ENCODE peak calls at places on chromosomes 16 and 17, in six cellular contexts. P is H1; G is upper lobe of left lung; Q is neural progenitor cell; D is aorta; L is effector memory CD4-positive, alpha-beta T cell. R is an unnamed sample. For H3K9me3, the result is how much of the 10 kb centered on the place peaks cover.

GRCh38 chr17:48728232-48729231 is at the start of gene HOXB13:
- DNase-seq in P (no peak), Q (peak), G (no peak), L (peak), D (no peak), R (no peak)

GRCh38 chr17:41403409-41404023 is 6.1 kb upstream of the KRT31 start:
- DNase-seq in D (no peak), L (no peak), Q (no peak), P (no peak), G (no peak), R (no peak)

GRCh38 chr16:66640724-66641314 is 36.3 kb downstream of the CMTM3 start:
- DNase-seq in Q (no peak), D (no peak), P (no peak), L (no peak), G (no peak), R (no peak)

GRCh38 chr17:16150251-16150859 is 65.0 kb downstream of the NCOR1 start:
- DNase-seq in G (no peak), D (no peak), P (no peak), L (no peak), Q (no peak), R (no peak)

GRCh38 chr16:84220851-84221250 is 19.0 kb downstream of the KCNG4 start:
- DNase-seq in P (no peak), L (no peak), D (no peak), Q (no peak), G (no peak), R (no peak)

GRCh38 chr16:22736791-22737190 is 77.2 kb upstream of the HS3ST2 start:
- DNase-seq in D (no peak), P (no peak), Q (no peak), G (no peak), L (no peak), R (no peak)

GRCh38 chr17:63622571-63623390 is 564 bp downstream of the MAP3K3 start:
- DNase-seq in G (peak), Q (peak), L (peak), D (peak), P (peak), R (peak)

GRCh38 chr16:13436641-13437423 is 483.1 kb upstream of the ERCC4 start:
- DNase-seq in Q (no peak), L (no peak), P (no peak), G (no peak), D (no peak), R (no peak)

GRCh38 chr17:42618442-42619150 is 9.1 kb downstream of the TUBG1 start:
- DNase-seq in P (peak), Q (peak), D (no peak), G (peak), L (no peak), R (no peak)

GRCh38 chr17:50501054-50501453 is 7.2 kb upstream of the MYCBPAP start:
- DNase-seq in G (no peak), Q (no peak), L (no peak), P (no peak), D (peak), R (no peak)

GRCh38 chr17:3956983-3957382 is 7.3 kb downstream of the ATP2A3 start:
- DNase-seq in G (no peak), D (no peak), Q (no peak), L (no peak), P (no peak), R (no peak)

GRCh38 chr16:89013111-89013510 is 36.1 kb upstream of the CBFA2T3 start:
- DNase-seq in Q (no peak), G (no peak), L (no peak), D (peak), P (no peak), R (no peak)

GRCh38 chr17:49638818-49639217 is 39.1 kb downstream of the SPOP start:
- DNase-seq in Q (no peak), D (no peak), P (no peak), G (no peak), L (no peak), R (no peak)

GRCh38 chr17:20234266-20234665 is 225.1 kb downstream of the SPECC1 start:
- DNase-seq in G (no peak), L (peak), P (no peak), Q (no peak), D (no peak), R (no peak)

GRCh38 chr17:57542518-57542917 is 202.6 kb downstream of the CCDC182 start:
- DNase-seq in P (no peak), G (no peak), D (no peak), Q (no peak), L (no peak), R (no peak)

GRCh38 chr17:30956764-30957374 is 14.0 kb upstream of the RNF135 start:
- DNase-seq in Q (peak), P (no peak), L (no peak), G (no peak), D (no peak), R (no peak)

GRCh38 chr17:42774066-42774750 is 959 bp downstream of the VPS25 start:
- DNase-seq in G (no peak), D (no peak), Q (no peak), L (no peak), P (no peak), R (no peak)

GRCh38 chr17:40903129-40903847 is 18.2 kb upstream of the KRT20 start:
- DNase-seq in G (no peak), Q (no peak), L (no peak), P (no peak), D (no peak), R (no peak)

GRCh38 chr17:65559802-65560627 is 1.4 kb downstream of the AXIN2 start:
- DNase-seq in P (peak), G (peak), L (no peak), D (peak), Q (peak), R (peak)

GRCh38 chr17:56171186-56171959 is 18.1 kb downstream of the ANKFN1 start:
- DNase-seq in L (no peak), Q (no peak), G (no peak), D (no peak), P (no peak), R (no peak)

GRCh38 chr17:29618272-29619065 is 4.2 kb downstream of the CORO6 start:
- DNase-seq in Q (no peak), L (no peak), P (no peak), G (no peak), D (no peak), R (no peak)

GRCh38 chr16:17368511-17368910 is 102.2 kb downstream of the XYLT1 start:
- DNase-seq in G (no peak), Q (no peak), L (no peak), P (no peak), D (no peak), R (no peak)

GRCh38 chr17:12085076-12085949 is 64.6 kb downstream of the MAP2K4 start:
- DNase-seq in L (no peak), Q (no peak), D (no peak), P (no peak), G (no peak), R (no peak)

GRCh38 chr17:62756198-62756597 is 51.9 kb downstream of the MARCHF10 start:
- DNase-seq in G (no peak), L (no peak), Q (no peak), D (no peak), P (no peak), R (no peak)

GRCh38 chr17:28864991-28865849 is 10.4 kb downstream of the ERAL1 start:
- DNase-seq in Q (no peak), L (no peak), P (no peak), G (peak), D (no peak), R (no peak)

GRCh38 chr16:53022374-53022773 is 30.3 kb downstream of the CHD9NB start:
- DNase-seq in L (no peak), Q (peak), G (peak), D (no peak), P (peak), R (no peak)

GRCh38 chr16:80670170-80670865 is 129.5 kb downstream of the DYNLRB2 start:
- DNase-seq in L (no peak), G (no peak), D (no peak), P (no peak), Q (no peak), R (no peak)

GRCh38 chr17:57750109-57750845 is 5.2 kb upstream of the CCDC182 start:
- DNase-seq in D (no peak), G (no peak), P (no peak), Q (no peak), L (no peak), R (no peak)

GRCh38 chr16:26658486-26658885 is 408.2 kb upstream of the C16orf82 start:
- DNase-seq in Q (no peak), D (no peak), P (no peak), G (no peak), L (no peak), R (no peak)

GRCh38 chr17:63082273-63082861 is 116.3 kb downstream of the TANC2 start:
- DNase-seq in P (no peak), G (no peak), D (no peak), Q (no peak), L (no peak), R (no peak)

GRCh38 chr16:69395859-69396186 is 10.0 kb upstream of the TERF2 start:
- DNase-seq in G (no peak), P (no peak), D (no peak), Q (no peak), L (no peak), R (no peak)

GRCh38 chr17:34760931-34761500 is 181.6 kb downstream of the TMEM132E start:
- DNase-seq in D (no peak), P (no peak), L (no peak), Q (no peak), G (no peak), R (no peak)

GRCh38 chr16:8537691-8538342 is 52.5 kb downstream of the TMEM114 start:
- DNase-seq in D (no peak), Q (no peak), G (no peak), L (no peak), P (no peak), R (no peak)

GRCh38 chr17:10984163-10984562 is 146.3 kb upstream of the PIRT start:
- DNase-seq in L (no peak), P (no peak), D (no peak), Q (no peak), G (no peak), R (no peak)

GRCh38 chr17:45131294-45131615 is 1.1 kb downstream of the PLCD3 start:
- DNase-seq in G (no peak), D (no peak), Q (no peak), L (no peak), P (no peak), R (no peak)

DNA sequence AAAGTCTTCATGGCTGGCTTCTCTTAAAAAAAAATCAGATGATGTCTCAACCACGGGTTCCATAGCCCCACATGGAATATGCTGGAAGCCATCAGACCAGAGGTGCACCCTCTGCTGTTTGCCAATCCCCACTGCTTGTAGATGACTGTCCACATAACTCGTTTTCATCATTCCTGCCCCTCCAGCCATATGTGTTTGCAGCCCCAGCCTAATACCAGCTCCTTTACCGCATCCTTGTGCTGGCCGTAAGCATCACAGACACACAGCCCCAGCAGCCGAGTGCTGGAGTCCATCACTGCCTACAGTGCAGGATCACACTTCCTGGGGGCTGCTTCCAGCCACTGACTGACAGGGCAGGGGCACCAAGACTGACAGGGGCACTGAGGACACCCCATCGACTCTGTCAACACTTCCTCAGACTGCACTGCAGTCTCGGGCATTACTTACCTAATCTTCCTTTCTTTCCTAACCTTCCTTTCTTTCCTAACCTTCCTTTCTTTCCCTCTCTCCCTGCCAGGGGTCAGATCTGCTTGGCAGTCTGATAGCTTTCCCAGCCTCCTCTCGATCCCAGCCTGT is 5.0 kb downstream of the RCVRN start:
- DNase-seq in D (no peak), P (no peak), L (no peak), Q (no peak), G (no peak), R (no peak)
- H3K9me3 ChIP-seq in D (under half), P (under half), L (under half), Q (under half), G (under half), R (under half)

GRCh38 chr16:35751191-35751941 is 2292.0 kb downstream of the TP53TG3F start:
- DNase-seq in G (no peak), D (no peak), Q (no peak), P (no peak), L (no peak), R (no peak)
- H3K9me3 ChIP-seq in G (under half), D (under half), Q (under half), P (half or more), L (under half), R (under half)

DNA sequence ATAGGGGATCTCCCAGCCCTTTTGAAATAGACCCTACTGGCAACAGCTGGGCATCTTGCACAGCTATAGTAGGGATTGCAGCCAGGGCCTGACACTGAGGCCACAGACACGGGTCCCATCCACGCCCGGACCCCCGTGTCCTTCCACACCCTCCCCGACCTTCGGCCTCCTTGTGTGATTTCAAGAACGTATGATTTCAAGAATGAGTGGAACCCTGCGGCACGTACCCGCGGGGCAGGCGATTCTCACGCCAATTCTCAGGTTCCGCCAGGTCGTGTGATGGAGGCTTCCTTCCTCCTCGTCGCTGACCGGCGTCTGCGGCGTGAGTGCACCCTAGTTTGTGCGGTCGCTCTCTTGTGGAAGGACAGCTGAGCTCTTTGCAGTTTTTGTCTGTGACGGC is 56.3 kb upstream of the GNG13 start:
- DNase-seq in G (no peak), Q (no peak), D (no peak), P (no peak), L (no peak), R (no peak)
- H3K9me3 ChIP-seq in G (under half), Q (under half), D (under half), P (under half), L (under half), R (under half)

GRCh38 chr17:75610103-75610984 is 22.7 kb downstream of the MYO15B start:
- DNase-seq in D (no peak), G (no peak), Q (no peak), P (no peak), L (no peak), R (no peak)
- H3K9me3 ChIP-seq in D (under half), G (under half), Q (under half), P (under half), L (under half), R (under half)

GRCh38 chr16:3220839-3221238 is 14.1 kb downstream of the ZNF200 start:
- DNase-seq in Q (no peak), L (no peak), D (no peak), G (no peak), P (no peak), R (no peak)
- H3K9me3 ChIP-seq in Q (under half), L (under half), D (under half), G (half or more), P (half or more), R (under half)

R was measured in T-helper 17 cell.